ENCODE peak calls at places on chromosome X, in five cellular contexts. S, O, Q, H and G are unnamed samples.

GRCh38 chrX:110168585-110168984 is 149.3 kb downstream of the AMMECR1 start:
- DNase-seq in H (no peak), O (no peak), Q (no peak), S (no peak), G (no peak)

GRCh38 chrX:153723351-153724251 is 586 bp downstream of the BCAP31 start:
- DNase-seq in Q (peak), S (peak), O (peak), H (no peak), G (peak)

GRCh38 chrX:23908219-23909003 is 605 bp downstream of the CXorf58 start:
- DNase-seq in H (no peak), S (no peak), O (peak), Q (no peak), G (no peak)

GRCh38 chrX:155028192-155028591 is 1.5 kb downstream of the FUNDC2 start:
- DNase-seq in Q (no peak), H (no peak), O (no peak), S (no peak), G (no peak)

GRCh38 chrX:102808336-102808735 is 87.8 kb downstream of the GPRASP3 start:
- DNase-seq in O (no peak), Q (no peak), S (no peak), H (no peak), G (no peak)

GRCh38 chrX:102930990-102931756 is 5.9 kb upstream of the RAB40AL start:
- DNase-seq in O (no peak), S (no peak), Q (no peak), H (no peak), G (no peak)

GRCh38 chrX:34437586-34437985 is 219.5 kb downstream of the TMEM47 start:
- DNase-seq in S (no peak), Q (no peak), O (no peak), H (no peak), G (no peak)

GRCh38 chrX:146090732-146091131 is 273.1 kb downstream of the SLITRK2 start:
- DNase-seq in S (no peak), Q (no peak), H (no peak), O (no peak), G (no peak)

GRCh38 chrX:148049441-148049840 is 68.3 kb downstream of the FMR1NB start:
- DNase-seq in Q (no peak), O (peak), H (no peak), S (no peak), G (no peak)

GRCh38 chrX:77918568-77918967 is 8.1 kb downstream of the ATP7A start:
- DNase-seq in S (no peak), H (no peak), Q (no peak), O (no peak), G (no peak)